ENCODE peak calls at places on chromosomes 13 and 19, in five cellular contexts. One of them, this sample, is unnamed.

GRCh38 chr13:27446986-27447583 is 3.3 kb downstream of the MTIF3 start:
- DNase-seq in spleen: no peak
- DNase-seq in thoracic aorta: no peak
- DNase-seq in fibroblast of lung: no peak
- DNase-seq in GM23338: no peak
- DNase-seq in this sample: no peak

GRCh38 chr13:113009743-113010509 is 40.9 kb downstream of the MCF2L start:
- DNase-seq in spleen: no peak
- DNase-seq in thoracic aorta: no peak
- DNase-seq in fibroblast of lung: no peak
- DNase-seq in GM23338: no peak
- DNase-seq in this sample: no peak

GRCh38 chr13:101258509-101258908 is 157.8 kb downstream of the NALCN start:
- DNase-seq in spleen: no peak
- DNase-seq in thoracic aorta: no peak
- DNase-seq in fibroblast of lung: no peak
- DNase-seq in GM23338: no peak
- DNase-seq in this sample: no peak

GRCh38 chr19:51138549-51138979 is 3.5 kb upstream of the SIGLEC7 start:
- DNase-seq in spleen: peak
- DNase-seq in thoracic aorta: no peak
- DNase-seq in fibroblast of lung: no peak
- DNase-seq in GM23338: no peak
- DNase-seq in this sample: no peak

GRCh38 chr19:33954686-33955085 is 158.0 kb downstream of the KCTD15 start:
- DNase-seq in spleen: no peak
- DNase-seq in thoracic aorta: no peak
- DNase-seq in fibroblast of lung: no peak
- DNase-seq in GM23338: no peak
- DNase-seq in this sample: no peak

GRCh38 chr13:112575295-112575622 is 12.7 kb downstream of the TUBGCP3 start:
- DNase-seq in spleen: no peak
- DNase-seq in thoracic aorta: no peak
- DNase-seq in fibroblast of lung: no peak
- DNase-seq in GM23338: no peak
- DNase-seq in this sample: no peak

GRCh38 chr19:48970923-48971395 is 5.8 kb downstream of the FTL start:
- DNase-seq in spleen: peak
- DNase-seq in thoracic aorta: no peak
- DNase-seq in fibroblast of lung: peak
- DNase-seq in GM23338: peak
- DNase-seq in this sample: no peak

GRCh38 chr19:16232568-16232967 is 34.9 kb downstream of the AP1M1 start:
- DNase-seq in spleen: no peak
- DNase-seq in thoracic aorta: no peak
- DNase-seq in fibroblast of lung: no peak
- DNase-seq in GM23338: peak
- DNase-seq in this sample: no peak

GRCh38 chr19:13833330-13834265 is 38.4 kb downstream of the ZSWIM4 start:
- DNase-seq in spleen: peak
- DNase-seq in thoracic aorta: peak
- DNase-seq in fibroblast of lung: peak
- DNase-seq in GM23338: peak
- DNase-seq in this sample: peak

GRCh38 chr13:43319617-43320444 is 296.4 kb downstream of the DNAJC15 start:
- DNase-seq in spleen: no peak
- DNase-seq in thoracic aorta: no peak
- DNase-seq in fibroblast of lung: no peak
- DNase-seq in GM23338: peak
- DNase-seq in this sample: no peak

GRCh38 chr13:28316841-28317240 is 178.1 kb downstream of the FLT1 start:
- DNase-seq in spleen: no peak
- DNase-seq in thoracic aorta: no peak
- DNase-seq in fibroblast of lung: no peak
- DNase-seq in GM23338: no peak
- DNase-seq in this sample: no peak

GRCh38 chr19:14048439-14049153 is 13.3 kb downstream of the PALM3 start:
- DNase-seq in spleen: peak
- DNase-seq in thoracic aorta: no peak
- DNase-seq in fibroblast of lung: no peak
- DNase-seq in GM23338: peak
- DNase-seq in this sample: no peak

GRCh38 chr19:50720921-50721291 is 1.3 kb upstream of the SHANK1 start:
- DNase-seq in spleen: no peak
- DNase-seq in thoracic aorta: no peak
- DNase-seq in fibroblast of lung: peak
- DNase-seq in GM23338: no peak
- DNase-seq in this sample: no peak

GRCh38 chr19:15479391-15480345 is at the start of gene PGLYRP2:
- DNase-seq in spleen: no peak
- DNase-seq in thoracic aorta: no peak
- DNase-seq in fibroblast of lung: no peak
- DNase-seq in GM23338: peak
- DNase-seq in this sample: no peak

GRCh38 chr19:38587562-38587961 is 30.2 kb downstream of the MAP4K1 start:
- DNase-seq in spleen: no peak
- DNase-seq in thoracic aorta: no peak
- DNase-seq in fibroblast of lung: no peak
- DNase-seq in GM23338: no peak
- DNase-seq in this sample: no peak

GRCh38 chr19:53328967-53329366 is 4.6 kb upstream of the ZNF845 start:
- DNase-seq in spleen: peak
- DNase-seq in thoracic aorta: no peak
- DNase-seq in fibroblast of lung: peak
- DNase-seq in GM23338: peak
- DNase-seq in this sample: no peak

GRCh38 chr19:1883784-1884183 is 1.5 kb downstream of the ABHD17A start:
- DNase-seq in spleen: no peak
- DNase-seq in thoracic aorta: no peak
- DNase-seq in fibroblast of lung: no peak
- DNase-seq in GM23338: no peak
- DNase-seq in this sample: no peak

GRCh38 chr19:5460748-5461147 is 5.5 kb downstream of the ZNRF4 start:
- DNase-seq in spleen: no peak
- DNase-seq in thoracic aorta: no peak
- DNase-seq in fibroblast of lung: no peak
- DNase-seq in GM23338: no peak
- DNase-seq in this sample: no peak

GRCh38 chr19:5470264-5470671 is 15.1 kb downstream of the ZNRF4 start:
- DNase-seq in spleen: no peak
- DNase-seq in thoracic aorta: no peak
- DNase-seq in fibroblast of lung: no peak
- DNase-seq in GM23338: no peak
- DNase-seq in this sample: no peak

GRCh38 chr19:5466814-5467291 is 11.6 kb downstream of the ZNRF4 start:
- DNase-seq in spleen: no peak
- DNase-seq in thoracic aorta: no peak
- DNase-seq in fibroblast of lung: no peak
- DNase-seq in GM23338: no peak
- DNase-seq in this sample: no peak

GRCh38 chr19:5463959-5464358 is 8.7 kb downstream of the ZNRF4 start:
- DNase-seq in spleen: no peak
- DNase-seq in thoracic aorta: no peak
- DNase-seq in fibroblast of lung: no peak
- DNase-seq in GM23338: no peak
- DNase-seq in this sample: no peak

GRCh38 chr19:5466072-5466471 is 10.9 kb downstream of the ZNRF4 start:
- DNase-seq in spleen: no peak
- DNase-seq in thoracic aorta: no peak
- DNase-seq in fibroblast of lung: no peak
- DNase-seq in GM23338: no peak
- DNase-seq in this sample: no peak
- H3K27ac ChIP-seq in spleen: no peak
- H3K27ac ChIP-seq in thoracic aorta: no peak
- H3K27ac ChIP-seq in fibroblast of lung: no peak
- H3K27ac ChIP-seq in GM23338: no peak
- H3K27ac ChIP-seq in this sample: no peak

DNA sequence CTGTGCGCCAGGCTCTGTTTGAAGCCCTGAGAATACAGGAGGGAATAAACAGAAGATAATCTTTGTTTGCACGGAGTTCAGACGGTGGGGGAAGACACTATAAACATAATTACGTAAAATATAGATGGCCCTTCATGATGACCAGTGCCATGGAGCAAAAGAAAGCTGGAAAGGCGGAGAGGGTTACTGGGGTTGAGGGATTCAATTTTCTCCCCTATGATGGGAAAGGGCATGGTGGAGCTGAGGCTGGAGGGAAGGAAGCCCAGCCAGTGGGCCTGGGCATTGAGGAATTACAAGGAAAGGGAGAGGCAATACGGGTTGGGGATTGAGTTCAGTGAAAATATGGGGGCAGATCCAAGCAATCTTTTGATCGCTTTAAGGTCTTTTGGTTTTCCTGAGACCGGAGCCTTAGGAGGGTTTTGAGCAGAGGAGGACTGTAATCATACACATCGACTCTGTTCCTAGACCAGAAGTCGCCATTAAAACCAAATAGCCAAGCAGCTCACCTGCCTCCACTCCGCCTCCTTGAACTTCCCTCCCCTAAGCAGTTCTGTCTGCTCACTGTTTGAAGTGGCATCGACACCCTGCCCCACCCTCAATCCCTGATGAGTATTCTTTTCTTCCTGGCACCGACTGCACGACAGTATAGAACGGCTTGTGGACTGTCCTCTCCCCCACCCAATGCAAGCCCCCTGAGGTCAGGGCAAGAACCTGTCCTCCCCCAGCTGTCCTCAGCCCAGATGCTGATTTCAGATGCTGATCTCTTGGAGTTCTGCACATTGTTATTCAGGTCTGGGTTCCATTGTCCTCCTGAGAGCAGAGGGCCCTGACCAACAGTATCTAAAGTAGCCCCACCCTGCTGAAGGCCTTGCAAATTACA is 813 bp upstream of the ZNF296 start:
- DNase-seq in spleen: no peak
- DNase-seq in thoracic aorta: no peak
- DNase-seq in fibroblast of lung: no peak
- DNase-seq in GM23338: peak
- DNase-seq in this sample: no peak
- H3K27ac ChIP-seq in spleen: peak
- H3K27ac ChIP-seq in thoracic aorta: no peak
- H3K27ac ChIP-seq in fibroblast of lung: no peak
- H3K27ac ChIP-seq in GM23338: peak
- H3K27ac ChIP-seq in this sample: peak

GRCh38 chr19:3057275-3057714 is 5.0 kb downstream of the TLE5 start:
- DNase-seq in spleen: peak
- DNase-seq in thoracic aorta: peak
- DNase-seq in fibroblast of lung: peak
- DNase-seq in GM23338: no peak
- DNase-seq in this sample: peak
- H3K27ac ChIP-seq in spleen: peak
- H3K27ac ChIP-seq in thoracic aorta: peak
- H3K27ac ChIP-seq in fibroblast of lung: peak
- H3K27ac ChIP-seq in GM23338: no peak
- H3K27ac ChIP-seq in this sample: peak

GRCh38 chr19:44782729-44783128 is 5.0 kb downstream of the CBLC start:
- DNase-seq in spleen: no peak
- DNase-seq in thoracic aorta: no peak
- DNase-seq in fibroblast of lung: no peak
- DNase-seq in GM23338: peak
- DNase-seq in this sample: no peak

GRCh38 chr19:44777715-44778347 is at the start of gene CBLC:
- DNase-seq in spleen: no peak
- DNase-seq in thoracic aorta: no peak
- DNase-seq in fibroblast of lung: no peak
- DNase-seq in GM23338: peak
- DNase-seq in this sample: no peak

GRCh38 chr19:44775676-44776240 is 1.9 kb upstream of the CBLC start:
- DNase-seq in spleen: no peak
- DNase-seq in thoracic aorta: no peak
- DNase-seq in fibroblast of lung: no peak
- DNase-seq in GM23338: no peak
- DNase-seq in this sample: no peak

GRCh38 chr19:44776402-44777096 is 1.1 kb upstream of the CBLC start:
- DNase-seq in spleen: no peak
- DNase-seq in thoracic aorta: no peak
- DNase-seq in fibroblast of lung: no peak
- DNase-seq in GM23338: peak
- DNase-seq in this sample: peak

GRCh38 chr19:44779150-44779549 is 1.5 kb downstream of the CBLC start:
- DNase-seq in spleen: no peak
- DNase-seq in thoracic aorta: no peak
- DNase-seq in fibroblast of lung: no peak
- DNase-seq in GM23338: no peak
- DNase-seq in this sample: no peak
- H3K27ac ChIP-seq in spleen: no peak
- H3K27ac ChIP-seq in thoracic aorta: no peak
- H3K27ac ChIP-seq in fibroblast of lung: no peak
- H3K27ac ChIP-seq in GM23338: no peak
- H3K27ac ChIP-seq in this sample: no peak

GRCh38 chr19:570315-570714 is 2.1 kb upstream of the BSG start:
- DNase-seq in spleen: no peak
- DNase-seq in thoracic aorta: no peak
- DNase-seq in fibroblast of lung: no peak
- DNase-seq in GM23338: no peak
- DNase-seq in this sample: peak

GRCh38 chr19:571127-571974 is 1.0 kb upstream of the BSG start:
- DNase-seq in spleen: peak
- DNase-seq in thoracic aorta: no peak
- DNase-seq in fibroblast of lung: peak
- DNase-seq in GM23338: peak
- DNase-seq in this sample: peak

GRCh38 chr19:574658-575526 is 2.5 kb downstream of the BSG start:
- DNase-seq in spleen: no peak
- DNase-seq in thoracic aorta: no peak
- DNase-seq in fibroblast of lung: peak
- DNase-seq in GM23338: peak
- DNase-seq in this sample: no peak

GRCh38 chr19:572891-573825 is 762 bp downstream of the BSG start:
- DNase-seq in spleen: peak
- DNase-seq in thoracic aorta: no peak
- DNase-seq in fibroblast of lung: peak
- DNase-seq in GM23338: peak
- DNase-seq in this sample: no peak

DNA sequence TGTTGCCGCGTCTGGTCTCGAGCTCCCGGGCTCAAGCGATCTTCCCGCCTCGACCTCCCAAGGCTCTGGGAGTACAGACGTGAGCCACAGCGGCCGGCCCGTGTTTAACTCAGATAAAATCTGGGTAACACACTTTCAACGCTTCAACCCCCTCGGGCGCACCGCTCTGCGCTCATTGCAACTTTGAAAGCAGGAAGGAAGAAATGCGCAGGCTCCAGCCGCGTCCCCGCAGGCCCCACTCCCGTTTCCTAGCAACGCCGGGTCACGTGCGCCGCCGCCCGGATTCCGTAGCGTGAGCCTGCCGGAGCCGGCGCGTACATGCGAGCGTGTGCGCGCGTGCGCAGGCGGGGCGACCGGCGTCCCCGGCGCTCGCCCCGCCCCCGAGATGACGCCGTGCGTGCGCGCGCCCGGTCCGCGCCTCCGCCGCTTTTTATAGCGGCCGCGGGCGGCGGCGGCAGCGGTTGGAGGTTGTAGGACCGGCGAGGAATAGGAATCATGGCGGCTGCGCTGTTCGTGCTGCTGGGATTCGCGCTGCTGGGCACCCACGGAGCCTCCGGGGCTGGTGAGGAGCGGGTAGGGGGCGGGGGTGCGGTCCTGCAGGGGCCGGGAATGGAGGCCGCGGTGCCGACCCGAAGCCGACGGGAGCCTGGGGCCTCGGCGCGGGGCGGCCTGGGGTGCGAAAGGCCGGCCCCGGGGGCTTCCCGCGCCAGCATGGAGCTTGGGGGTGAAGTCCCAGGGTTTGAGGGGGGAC is at the start of gene BSG:
- DNase-seq in spleen: peak
- DNase-seq in thoracic aorta: peak
- DNase-seq in fibroblast of lung: peak
- DNase-seq in GM23338: peak
- DNase-seq in this sample: peak
- H3K27ac ChIP-seq in spleen: peak
- H3K27ac ChIP-seq in thoracic aorta: peak
- H3K27ac ChIP-seq in fibroblast of lung: peak
- H3K27ac ChIP-seq in GM23338: peak
- H3K27ac ChIP-seq in this sample: peak